ENCODE peak calls at places on chromosomes 13 and 19, in seven cellular contexts. One of them, this sample, is unnamed.

GRCh38 chr13:112575680-112576079 is 12.3 kb downstream of the TUBGCP3 start:
- DNase-seq in HEK293T: no peak
- DNase-seq in astrocyte of the spinal cord: no peak
- DNase-seq in choroid plexus epithelial cell: peak
- DNase-seq in mesendoderm: peak
- DNase-seq in heart left ventricle: no peak
- DNase-seq in heart right ventricle: no peak
- DNase-seq in this sample: no peak

GRCh38 chr13:45143346-45143751 is 23.0 kb downstream of the GTF2F2 start:
- DNase-seq in HEK293T: no peak
- DNase-seq in heart left ventricle: no peak
- DNase-seq in mesendoderm: no peak
- DNase-seq in choroid plexus epithelial cell: peak
- DNase-seq in astrocyte of the spinal cord: no peak
- DNase-seq in heart right ventricle: no peak
- DNase-seq in this sample: no peak

GRCh38 chr19:5891938-5892771 is 11.4 kb downstream of the NDUFA11 start:
- DNase-seq in HEK293T: peak
- DNase-seq in heart left ventricle: no peak
- DNase-seq in mesendoderm: peak
- DNase-seq in astrocyte of the spinal cord: peak
- DNase-seq in heart right ventricle: peak
- DNase-seq in choroid plexus epithelial cell: peak
- DNase-seq in this sample: no peak

GRCh38 chr13:114064516-114065140 is 67.8 kb downstream of the RASA3 start:
- DNase-seq in heart right ventricle: no peak
- DNase-seq in mesendoderm: no peak
- DNase-seq in HEK293T: no peak
- DNase-seq in heart left ventricle: no peak
- DNase-seq in choroid plexus epithelial cell: peak
- DNase-seq in astrocyte of the spinal cord: peak
- DNase-seq in this sample: no peak

GRCh38 chr19:58482372-58482771 is 6.2 kb downstream of the ZNF446 start:
- DNase-seq in mesendoderm: no peak
- DNase-seq in HEK293T: no peak
- DNase-seq in astrocyte of the spinal cord: no peak
- DNase-seq in heart right ventricle: no peak
- DNase-seq in choroid plexus epithelial cell: no peak
- DNase-seq in heart left ventricle: no peak
- DNase-seq in this sample: no peak

GRCh38 chr19:54138777-54139256 is 1.3 kb downstream of the CNOT3 start:
- DNase-seq in choroid plexus epithelial cell: no peak
- DNase-seq in heart right ventricle: no peak
- DNase-seq in HEK293T: no peak
- DNase-seq in astrocyte of the spinal cord: no peak
- DNase-seq in mesendoderm: peak
- DNase-seq in heart left ventricle: no peak
- DNase-seq in this sample: no peak

GRCh38 chr13:59343132-59343531 is 820.6 kb downstream of the DIAPH3 start:
- DNase-seq in heart left ventricle: no peak
- DNase-seq in astrocyte of the spinal cord: no peak
- DNase-seq in heart right ventricle: no peak
- DNase-seq in HEK293T: no peak
- DNase-seq in choroid plexus epithelial cell: no peak
- DNase-seq in mesendoderm: no peak
- DNase-seq in this sample: no peak

GRCh38 chr19:12092065-12092867 is 27.7 kb downstream of the ZNF844 start:
- DNase-seq in HEK293T: no peak
- DNase-seq in mesendoderm: peak
- DNase-seq in heart right ventricle: peak
- DNase-seq in astrocyte of the spinal cord: peak
- DNase-seq in choroid plexus epithelial cell: peak
- DNase-seq in heart left ventricle: peak
- DNase-seq in this sample: peak

GRCh38 chr13:25046985-25047660 is 48.8 kb upstream of the PABPC3 start:
- DNase-seq in heart right ventricle: no peak
- DNase-seq in mesendoderm: peak
- DNase-seq in astrocyte of the spinal cord: peak
- DNase-seq in HEK293T: peak
- DNase-seq in choroid plexus epithelial cell: peak
- DNase-seq in heart left ventricle: no peak
- DNase-seq in this sample: no peak

GRCh38 chr13:60627071-60627686 is 230.2 kb downstream of the TDRD3 start:
- DNase-seq in HEK293T: peak
- DNase-seq in heart right ventricle: no peak
- DNase-seq in choroid plexus epithelial cell: peak
- DNase-seq in heart left ventricle: no peak
- DNase-seq in mesendoderm: peak
- DNase-seq in astrocyte of the spinal cord: peak
- DNase-seq in this sample: no peak

GRCh38 chr19:44753932-44754742 is 5.6 kb downstream of the BCL3 start:
- DNase-seq in heart left ventricle: peak
- DNase-seq in choroid plexus epithelial cell: peak
- DNase-seq in heart right ventricle: peak
- DNase-seq in mesendoderm: peak
- DNase-seq in astrocyte of the spinal cord: peak
- DNase-seq in HEK293T: peak
- DNase-seq in this sample: peak

GRCh38 chr19:5078179-5078578 is 109.3 kb downstream of the KDM4B start:
- DNase-seq in astrocyte of the spinal cord: no peak
- DNase-seq in heart right ventricle: no peak
- DNase-seq in heart left ventricle: no peak
- DNase-seq in HEK293T: no peak
- DNase-seq in choroid plexus epithelial cell: no peak
- DNase-seq in mesendoderm: no peak
- DNase-seq in this sample: no peak

GRCh38 chr13:112689498-112690241 is at the start of gene ATP11A:
- DNase-seq in choroid plexus epithelial cell: peak
- DNase-seq in HEK293T: peak
- DNase-seq in heart right ventricle: peak
- DNase-seq in astrocyte of the spinal cord: peak
- DNase-seq in heart left ventricle: peak
- DNase-seq in mesendoderm: peak
- DNase-seq in this sample: peak

GRCh38 chr19:31706131-31706530 is 356.9 kb upstream of the TSHZ3 start:
- DNase-seq in heart left ventricle: no peak
- DNase-seq in choroid plexus epithelial cell: no peak
- DNase-seq in HEK293T: no peak
- DNase-seq in mesendoderm: no peak
- DNase-seq in astrocyte of the spinal cord: no peak
- DNase-seq in heart right ventricle: no peak
- DNase-seq in this sample: no peak

GRCh38 chr13:63124863-63125262 is 1709.2 kb upstream of the PCDH20 start:
- DNase-seq in heart right ventricle: no peak
- DNase-seq in choroid plexus epithelial cell: peak
- DNase-seq in HEK293T: no peak
- DNase-seq in astrocyte of the spinal cord: peak
- DNase-seq in mesendoderm: peak
- DNase-seq in heart left ventricle: no peak
- DNase-seq in this sample: no peak

GRCh38 chr19:10991076-10991475 is 30.2 kb downstream of the SMARCA4 start:
- DNase-seq in mesendoderm: no peak
- DNase-seq in heart right ventricle: no peak
- DNase-seq in choroid plexus epithelial cell: no peak
- DNase-seq in HEK293T: no peak
- DNase-seq in astrocyte of the spinal cord: no peak
- DNase-seq in heart left ventricle: no peak
- DNase-seq in this sample: no peak

GRCh38 chr13:74166286-74166685 is 32.1 kb upstream of the KLF12 start:
- DNase-seq in astrocyte of the spinal cord: no peak
- DNase-seq in mesendoderm: no peak
- DNase-seq in heart right ventricle: no peak
- DNase-seq in HEK293T: no peak
- DNase-seq in choroid plexus epithelial cell: peak
- DNase-seq in heart left ventricle: no peak
- DNase-seq in this sample: no peak